ENCODE peak calls at places on chromosomes 3 and 15, in ten cellular contexts. K, W, M, R, B, Y, O, L, F and U are unnamed samples.

GRCh38 chr15:52146776-52147175 is 34.2 kb upstream of the BCL2L10 start:
- DNase-seq in K (peak; percentile 53), W (no peak), M (no peak), R (no peak), B (no peak), Y (no peak), O (peak; percentile 27), L (no peak), F (no peak), U (no peak)

GRCh38 chr3:43759297-43759782 is 68.6 kb downstream of the ABHD5 start:
- DNase-seq in K (peak; percentile 69), W (peak; percentile 23), M (no peak), R (no peak), B (no peak), Y (no peak), O (peak; percentile 88), L (peak; percentile 67), F (no peak), U (peak; percentile 56)

GRCh38 chr3:60333710-60334109 is 917.5 kb downstream of the FHIT start:
- DNase-seq in K (no peak), W (no peak), M (no peak), R (no peak), B (no peak), Y (no peak), O (no peak), L (no peak), F (no peak), U (no peak)

GRCh38 chr3:59133350-59133749 is 83.5 kb upstream of the CFAP20DC start:
- DNase-seq in K (peak; percentile 67), W (no peak), M (no peak), R (no peak), B (no peak), Y (no peak), O (peak; percentile 13), L (no peak), F (no peak), U (no peak)

GRCh38 chr3:149374391-149374790 is 3.1 kb downstream of the TM4SF1 start:
- DNase-seq in K (no peak), W (no peak), M (no peak), R (no peak), B (no peak), Y (no peak), O (no peak), L (no peak), F (no peak), U (no peak)

GRCh38 chr15:70142322-70143191 is 44.8 kb upstream of the TLE3 start:
- DNase-seq in K (no peak), W (no peak), M (no peak), R (no peak), B (no peak), Y (no peak), O (no peak), L (no peak), F (no peak), U (peak; percentile 80)

GRCh38 chr3:197340521-197340871 is 42.1 kb upstream of the DLG1 start:
- DNase-seq in K (no peak), W (no peak), M (no peak), R (no peak), B (no peak), Y (no peak), O (no peak), L (no peak), F (no peak), U (no peak)

GRCh38 chr15:34721802-34722795 is 32.7 kb downstream of the GJD2 start:
- DNase-seq in K (peak; percentile 74), W (no peak), M (peak; percentile 48), R (no peak), B (no peak), Y (peak; percentile 73), O (peak; percentile 87), L (peak; percentile 42), F (no peak), U (peak; percentile 38)

GRCh38 chr15:82044373-82045178 is 1.2 kb downstream of the MEX3B start:
- DNase-seq in K (peak; percentile 63), W (peak; percentile 27), M (peak; percentile 57), R (no peak), B (peak; percentile 13), Y (peak; percentile 84), O (peak; percentile 57), L (peak; percentile 32), F (peak; percentile 15), U (peak; percentile 41)

GRCh38 chr15:35281515-35281914 is 196.4 kb upstream of the NANOGP8 start:
- DNase-seq in K (peak; percentile 16), W (no peak), M (no peak), R (no peak), B (no peak), Y (no peak), O (peak; percentile 43), L (peak; percentile 46), F (no peak), U (peak; percentile 17)

GRCh38 chr15:67340630-67341029 is 86.0 kb downstream of the IQCH start:
- DNase-seq in K (no peak), W (no peak), M (no peak), R (no peak), B (no peak), Y (no peak), O (no peak), L (no peak), F (no peak), U (no peak)

GRCh38 chr15:70575251-70576227 is 187.8 kb downstream of the UACA start:
- DNase-seq in K (peak; percentile 60), W (no peak), M (no peak), R (no peak), B (no peak), Y (no peak), O (no peak), L (no peak), F (no peak), U (no peak)

GRCh38 chr3:134406331-134407246 is 32.3 kb upstream of the AMOTL2 start:
- DNase-seq in K (no peak), W (no peak), M (peak; percentile 63), R (no peak), B (no peak), Y (peak; percentile 78), O (no peak), L (no peak), F (no peak), U (no peak)

GRCh38 chr15:79101866-79102581 is 11.4 kb upstream of the RASGRF1 start:
- DNase-seq in K (peak; percentile 8), W (no peak), M (no peak), R (no peak), B (no peak), Y (peak; percentile 6), O (no peak), L (peak; percentile 16), F (no peak), U (no peak)

GRCh38 chr3:55604414-55604813 is 117.3 kb upstream of the WNT5A start:
- DNase-seq in K (no peak), W (no peak), M (no peak), R (no peak), B (no peak), Y (no peak), O (no peak), L (peak; percentile 35), F (no peak), U (no peak)

GRCh38 chr15:79834496-79834895 is 62.3 kb downstream of the MTHFS start:
- DNase-seq in K (no peak), W (no peak), M (no peak), R (no peak), B (no peak), Y (no peak), O (no peak), L (no peak), F (no peak), U (no peak)

GRCh38 chr15:94576889-94577533 is 345.6 kb downstream of the MCTP2 start:
- DNase-seq in K (no peak), W (no peak), M (peak; percentile 12), R (peak; percentile 16), B (no peak), Y (peak; percentile 67), O (no peak), L (peak; percentile 31), F (peak; percentile 5), U (peak; percentile 1)

GRCh38 chr3:124843496-124843895 is 43.7 kb downstream of the ITGB5 start:
- DNase-seq in K (no peak), W (no peak), M (no peak), R (no peak), B (no peak), Y (no peak), O (no peak), L (no peak), F (no peak), U (no peak)

GRCh38 chr3:94159062-94159726 is 96.3 kb downstream of the NSUN3 start:
- DNase-seq in K (peak; percentile 74), W (no peak), M (no peak), R (no peak), B (no peak), Y (no peak), O (peak; percentile 7), L (peak; percentile 63), F (no peak), U (peak; percentile 92)

GRCh38 chr3:160378331-160379109 is 20.5 kb downstream of the IFT80 start:
- DNase-seq in K (peak; percentile 40), W (no peak), M (no peak), R (no peak), B (no peak), Y (no peak), O (no peak), L (peak; percentile 28), F (no peak), U (peak; percentile 95)

GRCh38 chr15:57696146-57696545 is 10.4 kb upstream of the POLR2M start:
- DNase-seq in K (no peak), W (no peak), M (no peak), R (no peak), B (no peak), Y (no peak), O (no peak), L (no peak), F (no peak), U (no peak)